ENCODE peak calls at places on chromosomes 2 and 18, in seven cellular contexts. J is cardiac muscle cell, V is colonic mucosa, L is nephron progenitor cell, P is WTC11, F is neural crest cell, Z is mammary epithelial cell. M is an unnamed sample.

GRCh38 chr2:225086915-225087314 is 44.6 kb upstream of the DOCK10 start:
- DNase-seq in J (no peak), V (no peak), L (no peak), P (no peak), F (no peak), Z (no peak), M (no peak)

GRCh38 chr18:23682472-23682871 is 6.8 kb upstream of the LAMA3 start:
- DNase-seq in J (no peak), V (no peak), L (no peak), P (no peak), F (no peak), Z (no peak), M (no peak)

GRCh38 chr2:102708847-102709559 is 52.8 kb upstream of the TMEM182 start:
- DNase-seq in J (no peak), V (no peak), L (no peak), P (no peak), F (no peak), Z (peak; percentile 17), M (peak; percentile 70)

GRCh38 chr2:217625475-217626245 is 377.1 kb downstream of the TNS1 start:
- DNase-seq in J (no peak), V (no peak), L (no peak), P (no peak), F (no peak), Z (no peak), M (no peak)

GRCh38 chr2:239328306-239329191 is 72.3 kb downstream of the HDAC4 start:
- DNase-seq in J (peak; percentile 43), V (no peak), L (peak; percentile 61), P (no peak), F (no peak), Z (no peak), M (no peak)

GRCh38 chr2:40545645-40546044 is 93.8 kb upstream of the SLC8A1 start:
- DNase-seq in J (no peak), V (no peak), L (no peak), P (no peak), F (no peak), Z (no peak), M (no peak)

GRCh38 chr2:45902379-45902778 is 250.9 kb downstream of the PRKCE start:
- DNase-seq in J (no peak), V (no peak), L (no peak), P (no peak), F (no peak), Z (no peak), M (no peak)

GRCh38 chr2:150788741-150789140 is 301.3 kb upstream of the RND3 start:
- DNase-seq in J (no peak), V (no peak), L (no peak), P (no peak), F (no peak), Z (no peak), M (no peak)

GRCh38 chr2:86274918-86275275 is 62.5 kb downstream of the REEP1 start:
- DNase-seq in J (peak; percentile 72), V (peak; percentile 89), L (no peak), P (no peak), F (no peak), Z (no peak), M (peak; percentile 4)

GRCh38 chr2:134120160-134120717 is 133.6 kb upstream of the MGAT5 start:
- DNase-seq in J (peak; percentile 60), V (no peak), L (peak; percentile 68), P (peak; percentile 36), F (peak; percentile 8), Z (no peak), M (no peak)

GRCh38 chr2:206368933-206369569 is 74.3 kb upstream of the ADAM23 start:
- DNase-seq in J (peak; percentile 1), V (no peak), L (no peak), P (no peak), F (no peak), Z (no peak), M (no peak)

GRCh38 chr18:50738103-50738757 is 81.6 kb downstream of the MRO start:
- DNase-seq in J (no peak), V (no peak), L (no peak), P (no peak), F (no peak), Z (no peak), M (no peak)

GRCh38 chr18:8816805-8817204 is 111.4 kb downstream of the MTCL1 start:
- DNase-seq in J (peak; percentile 49), V (no peak), L (no peak), P (no peak), F (no peak), Z (no peak), M (no peak)

GRCh38 chr2:54310961-54311360 is 54.9 kb upstream of the TSPYL6 start:
- DNase-seq in J (no peak), V (no peak), L (no peak), P (no peak), F (no peak), Z (no peak), M (no peak)

GRCh38 chr18:7269903-7270302 is 39.0 kb downstream of the LRRC30 start:
- DNase-seq in J (no peak), V (no peak), L (no peak), P (no peak), F (no peak), Z (no peak), M (no peak)

GRCh38 chr2:38700881-38701458 is 35.1 kb downstream of the GALM start:
- DNase-seq in J (no peak), V (peak; percentile 47), L (no peak), P (no peak), F (no peak), Z (peak; percentile 17), M (no peak)

GRCh38 chr2:162072181-162072702 is 1.8 kb downstream of the DPP4 start:
- DNase-seq in J (no peak), V (no peak), L (no peak), P (no peak), F (no peak), Z (peak; percentile 56), M (no peak)

GRCh38 chr2:164430166-164430783 is 191.0 kb downstream of the GRB14 start:
- DNase-seq in J (peak; percentile 65), V (peak; percentile 18), L (peak; percentile 23), P (peak; percentile 34), F (peak; percentile 47), Z (peak; percentile 14), M (peak; percentile 60)

GRCh38 chr2:160126756-160127155 is 64.3 kb upstream of the PLA2R1 start:
- DNase-seq in J (no peak), V (no peak), L (no peak), P (no peak), F (no peak), Z (no peak), M (no peak)

DNA sequence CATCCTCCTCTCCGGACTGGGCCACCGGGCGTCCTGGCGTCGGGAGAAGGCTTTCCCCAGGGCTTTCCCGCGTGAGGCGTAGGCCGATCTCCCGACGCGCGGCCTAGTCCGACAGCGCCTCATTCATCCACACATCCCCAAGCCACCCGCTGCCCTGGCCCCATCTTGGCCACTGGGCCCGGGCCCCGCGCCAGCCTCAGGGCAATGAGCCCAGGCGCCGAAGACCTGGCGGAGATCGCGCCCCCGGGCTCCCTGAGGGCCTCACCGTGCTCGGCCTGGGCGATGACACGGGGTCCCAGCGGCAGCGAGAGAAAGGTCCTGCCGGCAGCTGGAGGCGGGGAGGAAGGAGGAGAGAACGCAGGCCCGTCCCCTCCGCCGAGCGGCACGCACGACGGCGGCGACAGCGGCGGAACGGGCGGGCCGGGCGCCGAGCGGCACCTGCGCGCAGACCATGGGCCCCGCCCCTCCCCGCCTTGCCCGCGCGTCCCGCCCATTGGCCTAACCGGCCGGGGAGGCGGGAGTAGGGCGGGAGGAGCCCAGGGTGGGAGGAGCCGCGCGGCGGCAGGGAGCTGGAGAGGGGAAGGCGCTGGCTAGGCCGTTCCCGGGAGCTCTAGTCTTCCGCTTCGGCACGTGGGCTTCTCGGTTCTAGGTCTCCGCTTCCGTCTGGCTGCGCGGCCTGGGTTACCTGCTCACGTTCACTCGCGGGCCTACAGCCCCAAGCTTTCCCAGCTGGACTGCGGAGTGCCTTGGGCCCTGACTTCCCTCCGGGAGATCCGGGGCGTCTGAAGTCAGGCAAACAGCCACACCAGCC is at the start of gene OLA1:
- DNase-seq in J (peak; percentile 98), V (peak; percentile 95), L (peak; percentile 98), P (peak; percentile 98), F (peak; percentile 95), Z (peak; percentile 96), M (peak; percentile 96)
- TF ChIP-seq CTCF in J (no peak), V (no peak), L (no peak), P (no peak), F (no peak), Z (peak; percentile 9), M (no peak)

DNA sequence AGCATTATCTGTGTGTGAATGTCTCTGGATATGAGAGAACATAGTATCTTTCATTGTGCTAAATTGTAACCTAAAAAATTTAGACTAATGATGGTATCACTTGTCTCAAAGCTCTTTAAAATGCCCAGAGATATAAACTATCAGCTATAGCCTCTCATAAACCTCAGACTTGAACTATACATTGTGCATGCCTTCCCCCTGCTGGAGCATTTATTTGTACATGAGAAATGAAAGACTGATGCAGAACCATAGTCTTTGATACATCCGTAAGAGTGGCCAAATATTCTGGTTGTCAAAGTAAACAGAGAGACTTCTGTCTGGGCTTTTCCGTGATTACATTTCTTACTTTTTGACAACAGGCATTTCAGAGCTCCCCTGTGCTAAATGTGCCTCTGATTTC is 71.9 kb upstream of the CCDC68 start:
- DNase-seq in J (no peak), V (no peak), L (no peak), P (no peak), F (no peak), Z (no peak), M (no peak)
- TF ChIP-seq CTCF in J (no peak), V (no peak), L (no peak), P (no peak), F (no peak), Z (no peak), M (no peak)

DNA sequence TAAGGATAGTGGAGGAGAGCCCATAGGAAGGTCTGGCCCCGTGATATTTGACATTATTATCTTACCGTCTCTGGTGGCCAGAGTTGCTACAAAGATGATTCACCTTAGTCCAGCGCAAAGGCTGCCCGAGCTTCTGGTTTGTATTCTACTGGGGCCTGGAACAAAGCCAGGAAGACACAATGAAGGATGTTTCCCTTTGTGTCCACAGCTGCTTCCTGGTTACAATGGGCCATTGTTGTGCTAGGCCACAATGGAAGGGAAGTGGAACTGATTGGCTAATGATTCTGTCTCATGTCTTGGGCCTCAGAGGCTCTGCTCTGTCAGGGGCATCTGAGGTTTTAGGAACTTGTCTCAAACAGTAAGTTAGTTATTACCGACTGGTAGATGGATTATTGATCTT is 132.2 kb downstream of the TDRD15 start:
- DNase-seq in J (no peak), V (peak; percentile 64), L (no peak), P (no peak), F (no peak), Z (peak; percentile 81), M (peak; percentile 30)
- TF ChIP-seq CTCF in J (no peak), V (no peak), L (no peak), P (no peak), F (no peak), Z (no peak), M (no peak)

DNA sequence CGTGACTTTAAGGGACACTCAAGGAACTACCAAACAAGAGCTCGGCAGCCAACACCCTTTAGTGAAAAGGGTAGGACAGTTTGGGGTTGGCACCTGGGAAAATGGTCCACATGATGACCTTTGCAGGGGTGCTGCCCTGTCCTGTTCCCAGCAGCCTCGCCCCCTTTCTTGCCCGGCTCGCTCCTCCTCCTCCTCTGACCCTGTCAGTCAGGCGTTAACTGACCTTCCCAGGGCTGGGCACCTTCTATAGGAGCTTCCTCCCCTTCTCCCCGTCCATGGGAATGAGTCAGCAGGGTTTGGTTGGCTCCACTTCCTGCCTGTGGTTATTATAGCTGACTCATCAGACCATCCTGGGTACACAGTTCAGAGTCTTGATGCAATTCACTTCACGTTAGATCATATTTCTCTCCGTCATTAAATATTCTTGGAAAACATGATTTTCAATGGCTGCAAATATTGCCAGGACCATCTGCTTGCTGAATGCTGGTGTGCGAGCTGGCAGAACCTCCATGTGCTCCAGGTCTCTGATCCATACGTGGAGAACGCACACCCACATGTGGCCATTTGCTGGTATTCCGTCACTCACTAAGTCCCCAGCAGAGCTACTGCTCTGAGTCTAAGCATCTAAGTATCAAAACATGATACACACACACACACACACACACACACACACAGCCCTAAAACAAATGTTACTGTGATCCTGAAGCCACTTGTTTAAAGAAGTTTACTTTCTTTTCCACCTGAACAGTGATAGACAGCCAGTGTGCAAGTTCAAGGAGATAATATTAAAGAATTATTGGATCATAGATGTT is 185.0 kb downstream of the ANAPC1 start:
- DNase-seq in J (peak; percentile 27), V (peak; percentile 93), L (no peak), P (no peak), F (no peak), Z (peak; percentile 99), M (peak; percentile 100)
- TF ChIP-seq CTCF in J (peak; percentile 41), V (no peak), L (no peak), P (no peak), F (peak; percentile 20), Z (peak; percentile 54), M (peak; percentile 43)